ENCODE peak calls at places on chromosomes 6 and 20, in five cellular contexts. R, M, Q, V and C are unnamed samples.

GRCh38 chr6:143058987-143059386 is 1.7 kb upstream of the AIG1 start:
- DNase-seq in R (peak; percentile 23), M (no peak), V (no peak), Q (no peak), C (no peak)

GRCh38 chr6:42368156-42368555 is 83.6 kb downstream of the TRERF1 start:
- DNase-seq in Q (no peak), V (no peak), R (no peak), M (no peak), C (no peak)

GRCh38 chr6:91868539-91869202 is 1281.8 kb upstream of the MAP3K7 start:
- DNase-seq in R (no peak), Q (no peak), M (no peak), V (no peak), C (no peak)

GRCh38 chr6:49826743-49827406 is 39.5 kb downstream of the CRISP1 start:
- DNase-seq in V (no peak), M (no peak), Q (no peak), R (no peak), C (no peak)

GRCh38 chr6:47144306-47144705 is 102.2 kb upstream of the ADGRF1 start:
- DNase-seq in R (peak; percentile 71), M (no peak), Q (peak; percentile 91), V (no peak), C (no peak)

GRCh38 chr6:138798028-138798427 is 2.1 kb downstream of the ECT2L start:
- DNase-seq in V (no peak), Q (no peak), R (no peak), M (no peak), C (no peak)

GRCh38 chr20:37294262-37294981 is 5.0 kb downstream of the MANBAL start:
- DNase-seq in M (no peak), Q (peak; percentile 66), V (no peak), R (peak; percentile 75), C (no peak)

GRCh38 chr6:157878039-157878438 is 55.0 kb downstream of the SNX9 start:
- DNase-seq in M (no peak), Q (no peak), R (no peak), V (no peak), C (no peak)

GRCh38 chr20:5977223-5977622 is 26.8 kb downstream of the MCM8 start:
- DNase-seq in Q (no peak), R (no peak), V (no peak), M (no peak), C (no peak)

GRCh38 chr20:46683939-46684750 is 5.1 kb downstream of the TP53RK start:
- DNase-seq in R (peak; percentile 52), V (peak; percentile 38), M (peak; percentile 72), Q (peak; percentile 68), C (no peak)

GRCh38 chr20:62643521-62644043 is 1.3 kb downstream of the SLCO4A1 start:
- DNase-seq in M (no peak), Q (no peak), V (no peak), R (peak; percentile 8), C (no peak)

GRCh38 chr6:68635706-68636513 is 828 bp downstream of the ADGRB3 start:
- DNase-seq in M (no peak), R (no peak), Q (no peak), V (no peak), C (no peak)

GRCh38 chr6:10613077-10613476 is 81.3 kb downstream of the C6orf52 start:
- DNase-seq in R (peak; percentile 39), V (no peak), Q (no peak), M (no peak), C (no peak)

GRCh38 chr20:58308680-58309527 is 611 bp upstream of the RAB22A start:
- DNase-seq in M (peak; percentile 61), V (peak; percentile 55), Q (peak; percentile 54), R (peak; percentile 4), C (no peak)

GRCh38 chr6:23145801-23146200 is 576.4 kb downstream of the HDGFL1 start:
- DNase-seq in V (no peak), Q (peak; percentile 68), M (no peak), R (peak; percentile 22), C (no peak)

GRCh38 chr20:63070771-63071540 is 64.2 kb upstream of the BHLHE23 start:
- DNase-seq in Q (no peak), M (no peak), V (no peak), R (no peak), C (no peak)

GRCh38 chr20:3613821-3614440 is 49.3 kb downstream of the GFRA4 start:
- DNase-seq in Q (peak; percentile 35), V (no peak), R (no peak), M (no peak), C (no peak)

GRCh38 chr20:58072695-58073671 is 155.5 kb downstream of the ANKRD60 start:
- DNase-seq in M (no peak), R (no peak), Q (no peak), V (no peak), C (no peak)

GRCh38 chr20:9460518-9460917 is 53.9 kb upstream of the LAMP5 start:
- DNase-seq in Q (peak; percentile 68), R (peak; percentile 41), M (no peak), V (no peak), C (no peak)

GRCh38 chr20:49541733-49542513 is 26.0 kb downstream of the PTGIS start:
- DNase-seq in V (peak; percentile 68), Q (peak; percentile 66), R (peak; percentile 40), M (peak; percentile 70), C (peak; percentile 72)

GRCh38 chr6:24922854-24923253 is 12.9 kb downstream of the RIPOR2 start:
- DNase-seq in V (no peak), R (no peak), Q (no peak), M (no peak), C (no peak)

GRCh38 chr20:3239026-3239866 is at the start of gene SLC4A11:
- DNase-seq in V (peak; percentile 49), M (peak; percentile 72), Q (peak; percentile 62), R (peak; percentile 45), C (no peak)

GRCh38 chr20:40866056-40866455 is 162.6 kb upstream of the TOP1 start:
- DNase-seq in M (no peak), V (peak; percentile 17), Q (no peak), R (no peak), C (no peak)

GRCh38 chr6:47634210-47635047 is 64.0 kb upstream of the ADGRF4 start:
- DNase-seq in M (no peak), Q (no peak), R (no peak), V (no peak), C (no peak)

GRCh38 chr20:45098096-45098773 is 2.7 kb downstream of the KCNS1 start:
- DNase-seq in V (no peak), R (peak; percentile 10), Q (peak; percentile 11), M (peak; percentile 34), C (no peak)

GRCh38 chr6:11278207-11278559 is 45.7 kb upstream of the NEDD9 start:
- DNase-seq in V (no peak), R (peak; percentile 14), M (no peak), Q (no peak), C (no peak)

GRCh38 chr20:53606364-53606985 is 12.8 kb upstream of the ZNF217 start:
- DNase-seq in V (no peak), R (peak; percentile 83), M (peak; percentile 67), Q (peak; percentile 79), C (no peak)

GRCh38 chr6:146358341-146359046 is 185.1 kb upstream of the RAB32 start:
- DNase-seq in R (peak; percentile 71), V (no peak), Q (peak; percentile 68), M (no peak), C (no peak)

GRCh38 chr6:110800839-110801196 is 14.5 kb downstream of the CDK19 start:
- DNase-seq in V (no peak), Q (no peak), M (no peak), R (no peak), C (no peak)

GRCh38 chr20:20450461-20451027 is 82.6 kb downstream of the INSM1 start:
- DNase-seq in R (peak; percentile 16), M (no peak), V (peak; percentile 43), Q (no peak), C (no peak)

GRCh38 chr20:24102749-24103148 is 114.2 kb upstream of the GGTLC1 start:
- DNase-seq in Q (no peak), M (no peak), R (no peak), V (no peak), C (no peak)

GRCh38 chr6:167095888-167096287 is 27.0 kb upstream of the CCR6 start:
- DNase-seq in Q (no peak), R (no peak), V (no peak), M (no peak), C (no peak)
- H3K4me3 ChIP-seq in Q (no peak overlapping the region), R (no peak overlapping the region), V (no peak overlapping the region), M (no peak overlapping the region), C (no peak overlapping the region)

DNA sequence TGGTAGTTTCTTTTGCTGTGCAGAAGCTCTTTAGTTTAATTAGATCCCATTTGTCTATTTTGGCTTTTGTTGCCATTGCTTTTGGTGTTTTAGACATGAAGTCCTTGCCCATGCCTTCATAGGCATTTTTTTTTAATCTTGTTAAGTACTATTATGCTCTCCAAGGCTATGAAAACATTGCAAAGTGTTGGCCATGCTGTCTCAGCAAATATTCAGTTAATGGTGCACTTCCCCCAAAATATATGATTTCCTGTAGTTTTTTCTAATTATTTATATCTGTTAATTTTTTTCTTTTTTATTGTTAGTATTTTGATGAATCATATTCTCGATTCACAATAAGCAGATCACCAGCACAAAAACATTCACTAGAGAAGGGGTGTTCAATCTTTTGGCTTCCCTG is 806.1 kb upstream of the FLRT3 start:
- DNase-seq in M (no peak), V (no peak), Q (no peak), R (no peak), C (no peak)
- H3K4me3 ChIP-seq in M (no peak overlapping the region), V (no peak overlapping the region), Q (no peak overlapping the region), R (no peak overlapping the region), C (no peak overlapping the region)

DNA sequence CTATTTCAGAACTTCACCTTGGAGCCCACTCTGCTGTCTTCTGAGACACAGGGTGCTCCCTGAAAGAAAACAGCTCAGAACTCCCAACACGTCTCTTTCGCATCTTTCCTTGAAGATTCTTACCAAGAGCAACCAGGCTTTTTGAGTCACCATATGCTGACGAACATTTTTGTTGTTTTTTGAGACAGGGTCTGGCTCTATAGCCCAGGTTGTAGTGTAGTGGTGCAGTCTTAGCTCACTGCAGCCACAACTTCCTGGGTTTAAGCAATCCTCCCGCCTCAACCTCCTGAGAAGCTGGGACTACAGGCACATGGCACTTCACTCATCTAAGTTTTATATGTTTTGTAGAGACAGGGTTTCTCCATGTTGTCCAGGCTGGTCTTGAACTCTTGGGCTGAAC is 68.5 kb downstream of the TRMT11 start:
- DNase-seq in M (no peak), Q (no peak), R (no peak), V (no peak), C (peak; percentile 26)
- H3K4me3 ChIP-seq in M (no peak overlapping the region), Q (no peak overlapping the region), R (no peak overlapping the region), V (no peak overlapping the region), C (no peak overlapping the region)

DNA sequence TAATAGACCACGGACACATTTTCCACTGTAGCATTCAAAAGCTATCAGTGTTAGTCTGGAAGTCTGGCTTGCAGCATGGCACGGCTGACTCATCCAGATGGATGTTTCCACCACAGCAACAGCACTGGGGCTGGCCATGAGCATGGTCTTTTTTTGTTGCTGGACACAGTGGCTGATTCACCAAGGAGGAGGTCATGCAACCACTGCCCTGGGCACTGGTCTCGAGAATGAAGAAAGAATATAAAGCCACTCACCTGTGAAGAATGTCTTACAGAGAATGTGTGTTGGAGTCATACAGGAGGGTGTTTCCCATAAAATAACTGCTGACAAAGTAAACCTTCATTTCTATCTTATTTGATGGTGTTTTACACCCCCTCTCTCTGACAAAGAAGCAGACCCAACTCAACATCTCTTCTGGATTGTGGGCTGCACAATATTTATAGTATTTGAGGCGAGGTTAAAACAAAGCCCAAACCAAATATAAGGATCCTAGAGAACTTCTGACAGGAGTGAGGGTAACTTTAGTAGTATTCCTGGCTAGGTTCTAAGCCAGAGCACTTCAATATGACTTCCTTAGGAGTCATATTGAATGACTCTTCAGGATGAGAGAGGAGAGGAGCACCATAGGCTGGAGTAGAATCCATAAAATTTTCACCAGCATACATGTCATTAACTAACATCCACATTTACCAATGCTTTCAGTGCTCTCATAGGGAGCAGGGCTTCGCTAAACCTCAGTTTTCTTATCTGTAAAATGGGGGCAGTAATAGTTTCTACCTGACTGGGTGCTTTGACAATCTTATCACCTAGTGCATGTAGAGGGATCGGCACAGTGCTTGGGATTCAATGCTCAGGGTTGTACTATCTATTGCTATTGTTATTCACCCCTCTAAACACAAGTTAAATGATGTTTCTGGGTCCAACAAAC is 121.4 kb downstream of the KIF13A start:
- DNase-seq in V (peak; percentile 74), R (peak; percentile 98), Q (peak; percentile 92), M (peak; percentile 95), C (no peak)
- H3K4me3 ChIP-seq in V (no peak overlapping the region), R (no peak overlapping the region), Q (no peak overlapping the region), M (no peak overlapping the region), C (no peak overlapping the region)